ENCODE peak calls at places on chromosomes 3 and 15, in eight cellular contexts. F, S, K, Y, L, Q, H and R are unnamed samples.

GRCh38 chr15:70597056-70597603 is 166.2 kb downstream of the UACA start:
- DNase-seq in F (no peak), S (no peak), K (peak), Y (no peak), L (no peak), Q (peak), H (no peak), R (no peak)

GRCh38 chr3:173371848-173372487 is 25.6 kb upstream of the NLGN1 start:
- DNase-seq in F (peak), S (no peak), K (no peak), Y (no peak), L (no peak), Q (no peak), H (no peak), R (no peak)

GRCh38 chr3:123140591-123140990 is 61.2 kb upstream of the SEC22A start:
- DNase-seq in F (no peak), S (no peak), K (no peak), Y (no peak), L (no peak), Q (no peak), H (no peak), R (no peak)

GRCh38 chr3:30934208-30934550 is 39.7 kb upstream of the GADL1 start:
- DNase-seq in F (peak), S (peak), K (peak), Y (no peak), L (no peak), Q (no peak), H (no peak), R (no peak)

GRCh38 chr3:134294302-134294925 is 43.8 kb upstream of the RYK start:
- DNase-seq in F (no peak), S (no peak), K (no peak), Y (no peak), L (no peak), Q (no peak), H (no peak), R (no peak)

GRCh38 chr3:50238549-50239026 is 2.6 kb downstream of the GNAI2 start:
- DNase-seq in F (peak), S (no peak), K (peak), Y (peak), L (peak), Q (peak), H (peak), R (peak)

GRCh38 chr3:124886168-124887051 is 755 bp downstream of the ITGB5 start:
- DNase-seq in F (peak), S (peak), K (peak), Y (peak), L (peak), Q (no peak), H (no peak), R (peak)

GRCh38 chr15:61335998-61336648 is 107.0 kb upstream of the RORA start:
- DNase-seq in F (no peak), S (no peak), K (no peak), Y (no peak), L (no peak), Q (no peak), H (no peak), R (no peak)

GRCh38 chr3:128275316-128276150 is 122.3 kb downstream of the EEFSEC start:
- DNase-seq in F (no peak), S (no peak), K (no peak), Y (no peak), L (no peak), Q (no peak), H (no peak), R (no peak)

GRCh38 chr3:195159117-195159818 is 111.7 kb downstream of the XXYLT1 start:
- DNase-seq in F (no peak), S (no peak), K (no peak), Y (no peak), L (no peak), Q (no peak), H (no peak), R (no peak)

GRCh38 chr3:5095879-5096278 is 26.2 kb upstream of the ARL8B start:
- DNase-seq in F (peak), S (no peak), K (no peak), Y (no peak), L (peak), Q (no peak), H (no peak), R (no peak)

DNA sequence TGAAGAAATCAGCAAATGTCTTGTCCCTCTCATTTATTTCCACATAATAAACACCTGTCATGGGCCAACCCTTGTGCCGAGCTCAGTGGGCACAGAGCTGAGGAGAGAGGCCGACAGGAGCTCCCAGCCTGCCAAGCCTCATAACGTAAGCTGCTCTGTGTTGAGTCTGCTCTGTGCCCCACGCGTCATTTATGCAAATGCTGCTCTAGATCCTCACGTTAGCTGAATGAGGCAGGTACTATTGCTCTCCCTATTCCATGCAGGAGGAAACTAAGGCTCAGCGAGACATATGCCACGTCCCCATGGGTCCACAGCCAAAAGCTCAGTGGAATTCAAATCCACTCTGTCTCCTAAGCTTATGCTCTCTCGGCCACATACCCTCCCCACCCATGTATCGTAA is 41.5 kb downstream of the EFCAB12 start:
- DNase-seq in F (no peak), S (no peak), K (no peak), Y (no peak), L (no peak), Q (no peak), H (no peak), R (no peak)
- TF ChIP-seq POLR2A in F (no peak), S (no peak), K (no peak), Y (no peak), L (no peak), Q (no peak), H (no peak), R (no peak)

GRCh38 chr15:27570746-27571145 is 528.4 kb downstream of the OCA2 start:
- DNase-seq in F (no peak), S (no peak), K (no peak), Y (no peak), L (no peak), Q (no peak), H (no peak), R (no peak)

GRCh38 chr15:27576576-27576975 is 522.5 kb downstream of the OCA2 start:
- DNase-seq in F (no peak), S (no peak), K (peak), Y (no peak), L (no peak), Q (no peak), H (no peak), R (no peak)

GRCh38 chr15:27574541-27575054 is 524.5 kb downstream of the OCA2 start:
- DNase-seq in F (no peak), S (no peak), K (no peak), Y (no peak), L (no peak), Q (no peak), H (no peak), R (no peak)

GRCh38 chr15:27579738-27580137 is 519.4 kb downstream of the OCA2 start:
- DNase-seq in F (no peak), S (no peak), K (no peak), Y (no peak), L (no peak), Q (no peak), H (no peak), R (no peak)

DNA sequence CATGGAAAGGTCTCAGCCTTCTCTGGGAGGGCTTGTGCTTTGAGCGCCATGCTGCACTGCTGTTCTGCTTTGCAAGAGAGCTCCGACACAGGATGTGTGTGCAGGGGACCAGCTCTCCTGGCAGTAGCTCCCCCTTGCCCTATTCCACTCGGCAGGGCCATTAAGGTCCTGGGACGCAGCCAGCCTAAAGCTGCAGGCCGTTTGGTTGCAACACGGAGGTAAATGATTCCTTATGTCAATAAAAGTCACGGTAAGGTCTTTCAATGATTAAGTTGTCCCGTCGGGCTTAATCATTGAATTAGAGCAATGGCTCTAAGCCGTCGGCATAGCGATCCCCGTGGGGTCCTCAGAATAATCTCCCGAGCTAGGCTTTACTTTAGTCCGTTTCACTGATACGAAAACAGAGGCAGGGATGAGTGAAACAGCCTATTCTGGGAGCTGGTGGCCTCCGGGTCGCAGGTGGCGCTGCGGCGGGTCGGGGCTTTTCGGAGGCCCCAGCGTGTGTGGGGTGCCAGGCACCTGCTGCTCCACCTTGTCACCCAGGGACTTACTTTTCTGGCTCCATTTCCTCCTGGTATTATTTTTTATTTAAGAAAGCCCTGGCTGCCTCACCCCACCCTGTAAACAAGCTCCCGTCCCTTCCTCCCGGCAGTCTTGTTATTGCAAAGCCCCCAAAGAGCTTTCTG is 525.2 kb downstream of the OCA2 start:
- DNase-seq in F (no peak), S (no peak), K (no peak), Y (no peak), L (no peak), Q (no peak), H (no peak), R (no peak)
- H3K4me3 ChIP-seq in F (peak), S (no peak), K (no peak), Y (no peak), L (no peak), Q (no peak), H (no peak), R (no peak)

GRCh38 chr3:8503871-8504610 is 2.4 kb downstream of the LMCD1 start:
- DNase-seq in F (no peak), S (no peak), K (peak), Y (no peak), L (no peak), Q (no peak), H (no peak), R (no peak)
- TF ChIP-seq CTCF in F (no peak), S (no peak), K (no peak), Y (no peak), L (no peak), Q (no peak), H (no peak), R (no peak)

DNA sequence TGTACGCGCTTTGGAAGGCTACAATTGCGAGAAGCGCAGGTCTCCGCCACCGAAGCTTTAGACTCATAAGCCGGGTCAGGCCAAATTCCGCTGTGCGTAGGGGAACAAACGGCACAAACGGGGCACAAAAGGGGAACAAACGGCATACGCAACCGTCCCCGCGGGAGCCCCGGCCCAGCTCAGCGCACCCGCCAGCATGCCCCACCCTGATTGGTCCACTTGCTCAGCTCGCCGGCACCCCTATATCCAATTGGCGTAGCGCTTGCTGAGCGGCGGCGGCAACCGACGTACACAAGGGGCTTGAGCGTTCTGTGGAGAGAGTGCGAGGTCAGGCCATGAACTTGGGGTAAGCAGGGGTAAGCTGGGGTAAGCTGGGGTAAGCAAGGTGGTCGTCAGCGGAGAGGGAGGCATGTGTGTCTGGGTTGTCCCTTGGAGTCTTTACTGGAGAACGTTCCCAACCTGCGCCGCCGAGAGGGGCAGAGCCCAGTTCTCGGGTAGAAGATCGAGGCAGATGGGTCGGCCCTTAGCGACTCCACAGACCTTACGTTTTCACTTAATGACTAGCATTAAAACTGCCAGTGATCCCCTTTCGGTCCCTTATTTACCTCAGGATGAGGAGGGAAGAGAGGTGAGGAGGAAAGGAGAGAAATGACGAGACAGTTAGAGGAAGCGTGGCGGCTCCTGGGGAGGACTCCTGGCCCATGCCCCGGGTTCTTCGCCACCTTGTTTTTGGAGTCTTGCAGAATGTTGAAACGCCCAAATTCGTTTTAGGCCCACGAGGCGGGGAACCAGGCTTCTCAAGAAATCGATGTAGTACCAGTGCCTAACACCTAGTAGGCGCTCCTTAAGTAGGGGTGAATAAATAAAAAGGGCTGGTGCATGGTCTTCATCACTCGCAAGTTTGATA is at the start of gene CCDC66:
- DNase-seq in F (peak), S (peak), K (peak), Y (peak), L (peak), Q (peak), H (peak), R (peak)
- TF ChIP-seq POLR2A in F (peak), S (peak), K (peak), Y (peak), L (peak), Q (peak), H (peak), R (peak)

GRCh38 chr15:80817901-80818300 is 38.7 kb downstream of the CEMIP start:
- DNase-seq in F (no peak), S (no peak), K (no peak), Y (no peak), L (no peak), Q (no peak), H (no peak), R (no peak)
- H3K4me3 ChIP-seq in F (no peak), S (no peak), K (no peak), Y (no peak), L (no peak), Q (no peak), H (no peak), R (no peak)

GRCh38 chr15:52678468-52679231 is 538 bp downstream of the ATOSA start:
- DNase-seq in F (peak), S (peak), K (peak), Y (peak), L (peak), Q (peak), H (peak), R (peak)
- TF ChIP-seq CTCF in F (no peak), S (no peak), K (peak), Y (no peak), L (no peak), Q (no peak), H (no peak), R (no peak)